ENCODE peak calls at places on chromosomes 12 and 14, in five cellular contexts. F is Caco-2, J is WTC11, T is brain microvascular endothelial cell, A is progenitor cell of endocrine pancreas. R is an unnamed sample.

GRCh38 chr14:77638738-77639137 is 22.3 kb upstream of the SPTLC2 start:
- DNase-seq in F (no peak), A (no peak), J (no peak), T (peak), R (no peak)

GRCh38 chr12:127809236-127809635 is 457.7 kb upstream of the TMEM132C start:
- DNase-seq in F (no peak), T (peak), J (no peak), A (no peak), R (no peak)

GRCh38 chr14:95125951-95126350 is 31.4 kb downstream of the DICER1 start:
- DNase-seq in J (no peak), F (no peak), A (no peak), T (no peak), R (no peak)

GRCh38 chr14:70988452-70988851 is 81.2 kb downstream of the PCNX1 start:
- DNase-seq in F (no peak), T (no peak), J (no peak), A (no peak), R (no peak)

GRCh38 chr12:132559652-132560420 is 50.5 kb downstream of the LRCOL1 start:
- DNase-seq in T (no peak), J (peak), F (peak), A (peak), R (peak)

GRCh38 chr12:117718141-117718540 is 250.6 kb downstream of the KSR2 start:
- DNase-seq in F (no peak), A (no peak), T (no peak), J (no peak), R (no peak)

GRCh38 chr12:77925536-77926108 is 94.9 kb downstream of the NAV3 start:
- DNase-seq in T (peak), J (peak), A (peak), F (peak), R (peak)

GRCh38 chr12:117552971-117553370 is 191.5 kb upstream of the NOS1 start:
- DNase-seq in T (no peak), F (no peak), J (no peak), A (no peak), R (no peak)

GRCh38 chr12:106590601-106591000 is 7.8 kb downstream of the RFX4 start:
- DNase-seq in J (no peak), A (no peak), T (no peak), F (no peak), R (no peak)

GRCh38 chr14:71574976-71575375 is 357.3 kb upstream of the RGS6 start:
- DNase-seq in T (peak), J (no peak), F (peak), A (no peak), R (no peak)

GRCh38 chr12:108446766-108447165 is 68.3 kb upstream of the FICD start:
- DNase-seq in J (no peak), A (no peak), T (no peak), F (no peak), R (no peak)

GRCh38 chr12:85000766-85001165 is 35.3 kb downstream of the TSPAN19 start:
- DNase-seq in F (no peak), J (no peak), T (no peak), A (no peak), R (no peak)

GRCh38 chr14:62077676-62078261 is 315.5 kb downstream of the SNAPC1 start:
- DNase-seq in A (no peak), T (no peak), F (no peak), J (no peak), R (no peak)

GRCh38 chr12:128365831-128366231 is 98.9 kb downstream of the TMEM132C start:
- DNase-seq in J (no peak), T (no peak), A (no peak), F (no peak), R (no peak)

GRCh38 chr14:69093551-69094421 is 59.1 kb downstream of the DCAF5 start:
- DNase-seq in T (peak), F (peak), J (no peak), A (peak), R (peak)

GRCh38 chr14:49960453-49960852 is 67.6 kb downstream of the ARF6 start:
- DNase-seq in T (no peak), A (no peak), J (no peak), F (no peak), R (no peak)

GRCh38 chr14:20492486-20492885 is 12.9 kb upstream of the RNASE10 start:
- DNase-seq in J (no peak), F (no peak), T (peak), A (no peak), R (no peak)

GRCh38 chr12:111368291-111368683 is 608 bp downstream of the PHETA1 start:
- DNase-seq in J (no peak), T (no peak), F (no peak), A (no peak), R (no peak)

GRCh38 chr14:80456200-80456599 is 244.9 kb upstream of the DIO2 start:
- DNase-seq in J (no peak), A (no peak), F (no peak), T (no peak), R (no peak)

GRCh38 chr12:116897476-116897875 is 13.3 kb upstream of the FBXW8 start:
- DNase-seq in J (no peak), F (no peak), T (no peak), A (no peak), R (no peak)

GRCh38 chr14:52356025-52356424 is 41.9 kb downstream of the PTGER2 start:
- DNase-seq in F (no peak), A (no peak), T (peak), J (no peak), R (no peak)

GRCh38 chr12:106493531-106493930 is 89.3 kb upstream of the RFX4 start:
- DNase-seq in A (no peak), J (no peak), F (peak), T (no peak), R (no peak)

GRCh38 chr12:122946690-122947271 is 19.5 kb downstream of the ABCB9 start:
- DNase-seq in F (peak), T (peak), J (no peak), A (no peak), R (peak)

GRCh38 chr14:19902409-19902808 is 18.0 kb upstream of the OR4K5 start:
- DNase-seq in F (no peak), T (no peak), J (no peak), A (no peak), R (no peak)

GRCh38 chr12:76299536-76300296 is 48.5 kb downstream of the BBS10 start:
- DNase-seq in A (no peak), J (no peak), F (peak), T (no peak), R (no peak)

GRCh38 chr14:101332281-101332680 is 229.0 kb upstream of the DIO3 start:
- DNase-seq in F (no peak), J (no peak), T (no peak), A (no peak), R (no peak)

GRCh38 chr14:22488522-22489246 is 100.3 kb downstream of the DAD1 start:
- DNase-seq in J (no peak), A (no peak), F (no peak), T (no peak), R (no peak)

GRCh38 chr12:26128180-26128579 is 3.3 kb upstream of the BHLHE41 start:
- DNase-seq in J (no peak), T (no peak), A (no peak), F (no peak), R (no peak)

GRCh38 chr12:16564675-16565074 is 41.3 kb downstream of the LMO3 start:
- DNase-seq in A (no peak), T (no peak), J (no peak), F (no peak), R (no peak)

GRCh38 chr12:124754949-124755800 is 108.5 kb downstream of the SCARB1 start:
- DNase-seq in F (no peak), A (no peak), J (peak), T (peak), R (no peak)

GRCh38 chr12:113164014-113164413 is 14.5 kb downstream of the CFAP73 start:
- DNase-seq in J (no peak), A (no peak), F (no peak), T (no peak), R (no peak)

GRCh38 chr12:113162102-113163029 is 12.8 kb downstream of the CFAP73 start:
- DNase-seq in F (no peak), A (no peak), J (peak), T (peak), R (no peak)

GRCh38 chr12:113167868-113168267 is 17.4 kb downstream of the DDX54 start:
- DNase-seq in J (no peak), F (no peak), T (no peak), A (no peak), R (no peak)

GRCh38 chr12:113163030-113163360 is 13.5 kb downstream of the CFAP73 start:
- DNase-seq in T (no peak), A (no peak), F (no peak), J (no peak), R (no peak)

GRCh38 chr12:113165521-113166450 is 16.3 kb downstream of the CFAP73 start:
- DNase-seq in J (no peak), A (no peak), T (no peak), F (no peak), R (no peak)
- TF ChIP-seq CTCF in J (no peak), A (no peak), T (no peak), F (no peak), R (no peak)

GRCh38 chr14:39957987-39958386 is 525.8 kb upstream of the FBXO33 start:
- DNase-seq in T (no peak), F (no peak), J (no peak), A (no peak), R (no peak)

GRCh38 chr14:39956372-39956771 is 524.1 kb upstream of the FBXO33 start:
- DNase-seq in T (no peak), J (no peak), A (no peak), F (no peak), R (no peak)

DNA sequence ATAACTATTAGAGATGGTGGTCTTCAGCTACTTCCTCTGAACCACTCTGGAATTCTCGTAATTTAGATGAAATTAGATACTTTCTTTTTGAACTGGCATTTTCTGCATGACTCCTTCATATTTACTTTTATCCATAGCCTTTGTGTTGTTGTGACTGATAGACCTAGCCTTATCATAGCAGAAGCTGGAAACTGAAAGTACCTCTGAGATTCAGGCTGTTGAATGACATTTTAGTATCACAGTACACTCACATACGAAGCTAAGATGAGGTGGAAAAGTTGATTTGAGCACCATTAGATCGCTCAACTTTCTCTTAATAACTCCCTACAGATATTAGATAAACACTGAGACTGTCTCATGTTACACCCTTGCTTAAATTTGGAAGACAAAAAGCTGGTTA is 525.1 kb upstream of the FBXO33 start:
- DNase-seq in T (no peak), F (no peak), A (no peak), J (no peak), R (no peak)
- TF ChIP-seq CTCF in T (no peak), F (no peak), A (no peak), J (no peak), R (no peak)

DNA sequence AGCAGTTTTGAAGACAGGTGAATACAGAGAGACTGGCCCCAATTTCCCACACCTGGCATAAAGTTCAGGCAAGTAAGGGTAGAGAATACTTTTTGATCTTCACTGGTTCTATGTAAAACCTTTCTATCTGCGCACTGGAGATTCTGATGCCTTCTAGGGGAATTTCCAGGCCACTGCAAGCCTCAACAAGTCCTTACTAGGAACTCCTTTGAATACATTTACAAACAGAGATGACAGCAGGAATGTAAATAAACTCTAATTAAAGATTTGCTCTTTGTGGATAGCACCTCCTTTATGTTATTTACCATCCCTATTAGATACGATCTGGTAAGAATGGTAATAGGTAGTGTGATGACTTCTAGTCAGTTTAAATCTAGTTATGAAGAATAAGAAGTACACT is 69.2 kb downstream of the NTN4 start:
- DNase-seq in T (no peak), A (no peak), J (no peak), F (peak), R (no peak)
- TF ChIP-seq CTCF in T (peak), A (peak), J (no peak), F (peak), R (no peak)

DNA sequence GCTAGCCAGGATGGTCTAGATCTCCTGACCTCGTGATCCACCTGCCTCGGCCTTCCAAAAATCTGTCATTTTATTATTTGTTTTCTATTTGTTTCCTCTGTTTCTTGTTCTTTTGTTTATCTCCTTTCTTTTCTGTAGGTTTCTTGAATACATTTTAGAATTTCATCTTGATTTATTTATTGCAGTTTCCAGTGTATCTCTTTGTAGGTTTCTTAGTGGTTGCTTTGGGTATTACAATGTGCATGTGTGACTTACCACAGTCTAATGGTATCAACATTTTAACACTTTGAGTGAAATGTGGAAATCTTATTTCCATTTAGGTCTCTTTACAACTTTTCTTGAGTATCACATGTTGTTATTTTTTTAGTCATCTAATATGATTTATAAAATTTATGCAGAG is 29.9 kb upstream of the MUCL1 start:
- DNase-seq in F (no peak), J (no peak), A (no peak), T (no peak), R (no peak)
- TF ChIP-seq CTCF in F (peak), J (peak), A (peak), T (no peak), R (peak)

GRCh38 chr12:45235087-45236025 is 19.5 kb downstream of the ANO6 start:
- DNase-seq in J (peak), A (no peak), F (peak), T (peak), R (peak)
- TF ChIP-seq CTCF in J (no peak), A (no peak), F (no peak), T (no peak), R (no peak)

DNA sequence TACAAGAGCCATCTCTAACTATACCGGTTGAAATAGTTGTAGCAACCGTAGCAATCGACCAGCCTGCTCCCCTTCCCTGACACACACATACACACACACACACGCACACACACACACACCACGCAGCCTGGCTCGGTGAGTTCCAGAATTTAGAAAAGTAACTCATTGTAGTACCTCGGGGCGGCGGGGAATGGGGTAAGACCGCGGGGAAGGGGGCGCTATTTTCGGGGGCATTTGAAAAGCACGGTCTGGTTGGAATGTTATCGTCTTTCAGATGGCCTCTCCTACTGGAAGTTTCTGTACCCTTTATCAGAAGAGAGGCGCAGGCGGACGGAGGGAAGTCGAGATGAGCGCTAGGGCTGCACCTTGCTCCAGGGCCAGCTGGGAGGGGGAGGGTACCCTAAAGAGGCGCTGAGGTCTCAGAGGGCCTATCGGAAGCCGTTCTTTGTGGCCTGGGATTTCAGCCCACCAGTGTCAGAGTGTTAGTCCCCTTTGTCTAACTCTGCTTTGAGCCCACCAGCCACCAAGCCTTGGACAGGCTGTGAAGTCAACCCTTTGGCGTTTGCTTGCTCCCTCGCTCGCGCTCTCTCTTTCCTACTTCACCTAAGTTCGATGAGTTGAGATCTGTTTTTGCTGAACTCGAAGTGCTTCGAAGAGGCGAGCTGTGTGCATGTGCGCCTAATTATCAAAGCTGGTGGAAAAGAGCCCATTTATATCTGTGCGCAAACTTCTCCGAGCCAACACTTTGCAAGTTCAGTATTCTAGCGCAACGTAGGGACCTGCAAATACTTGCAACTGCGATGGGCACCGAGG is 844 bp downstream of the COL2A1 start:
- DNase-seq in A (no peak), F (peak), T (no peak), J (peak), R (no peak)
- TF ChIP-seq CTCF in A (peak), F (peak), T (peak), J (no peak), R (no peak)

DNA sequence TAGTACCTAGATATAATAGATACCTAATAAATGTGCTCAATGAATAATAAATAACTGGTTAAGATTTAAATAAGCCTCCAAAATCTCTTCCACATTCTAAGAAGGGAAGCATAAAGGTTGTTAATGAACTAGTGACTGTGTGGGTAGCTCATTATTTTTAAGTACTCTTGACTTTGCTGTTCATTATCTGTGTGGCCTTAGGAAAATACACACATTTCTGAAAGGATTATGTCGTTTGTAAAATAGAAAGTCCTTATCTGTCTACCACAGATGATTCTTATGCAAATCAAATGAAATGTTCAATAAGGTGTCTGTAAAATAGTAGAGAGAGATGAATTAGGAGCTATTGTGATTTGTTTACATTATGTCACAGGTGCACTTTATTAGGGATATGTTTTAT is 119.5 kb downstream of the LRRK2 start:
- DNase-seq in F (no peak), J (no peak), A (no peak), T (no peak), R (no peak)
- TF ChIP-seq CTCF in F (no peak), J (no peak), A (no peak), T (no peak), R (no peak)

DNA sequence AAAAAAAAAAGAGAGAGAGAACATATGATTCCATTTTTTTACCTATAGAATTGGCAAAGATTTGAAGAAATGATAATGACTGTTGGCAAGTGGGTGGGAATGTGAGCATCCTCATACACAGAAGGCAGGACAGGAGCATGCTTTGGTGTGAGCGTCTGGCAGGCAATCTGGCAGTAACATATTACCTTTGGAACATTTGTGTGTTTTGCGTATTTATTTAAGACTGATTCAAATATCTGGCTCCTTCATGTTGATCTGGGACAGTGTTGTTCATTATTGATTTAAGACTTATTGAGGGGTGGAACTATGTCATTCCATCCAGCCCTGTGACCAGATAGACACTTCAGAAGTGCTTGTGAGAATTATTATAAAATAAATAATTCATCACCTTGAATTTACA is 53.1 kb downstream of the PPP1R36 start:
- DNase-seq in A (no peak), J (no peak), T (no peak), F (peak), R (no peak)
- TF ChIP-seq CTCF in A (no peak), J (no peak), T (no peak), F (no peak), R (no peak)

GRCh38 chr12:52037248-52037861 is 13.9 kb upstream of the NR4A1 start:
- DNase-seq in A (peak), T (peak), J (peak), F (peak), R (peak)
- TF ChIP-seq CTCF in A (peak), T (peak), J (no peak), F (peak), R (no peak)

DNA sequence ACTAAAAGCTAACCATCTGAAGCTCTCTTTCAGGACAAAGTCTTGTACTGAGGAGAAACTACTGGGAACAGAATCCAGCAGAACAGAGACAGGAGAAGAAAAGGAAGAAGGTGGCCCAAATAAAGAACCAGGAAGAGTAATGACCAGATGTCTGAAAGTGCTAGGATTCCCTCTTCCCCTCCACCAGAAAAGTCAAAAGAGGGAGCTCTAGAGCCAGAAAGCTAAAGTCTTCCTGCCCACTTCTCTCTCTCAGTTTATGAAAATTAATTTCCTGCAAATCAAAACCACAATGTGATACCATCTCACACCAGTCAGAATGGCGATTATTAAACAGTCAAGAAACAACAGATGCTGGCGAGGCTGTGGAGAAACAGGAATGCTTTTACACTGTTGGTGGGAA is 47.2 kb downstream of the SPPL3 start:
- DNase-seq in F (peak), T (no peak), A (no peak), J (no peak), R (peak)
- TF ChIP-seq CTCF in F (peak), T (peak), A (peak), J (no peak), R (peak)

R was measured in Calu3.